ENCODE peak calls at places on chromosomes 3 and 15, in four cellular contexts. One of them, this sample, is unnamed.
A peak's percentile ranks its signal among the peaks of the same experiment; 100 is the strongest.

GRCh38 chr3:131216801-131217200 is 164.8 kb upstream of the NUDT16 start:
- DNase-seq in astrocyte of the spinal cord: peak; percentile 95
- DNase-seq in Ammon's horn: peak; percentile 8
- DNase-seq in cardiac muscle cell: no peak
- DNase-seq in this sample: peak; percentile 27

GRCh38 chr15:70286110-70286806 is 188.5 kb upstream of the TLE3 start:
- DNase-seq in astrocyte of the spinal cord: no peak
- DNase-seq in Ammon's horn: no peak
- DNase-seq in cardiac muscle cell: peak; percentile 76
- DNase-seq in this sample: no peak

GRCh38 chr3:112038863-112039262 is 4.3 kb downstream of the TMPRSS7 start:
- DNase-seq in astrocyte of the spinal cord: no peak
- DNase-seq in Ammon's horn: peak; percentile 53
- DNase-seq in cardiac muscle cell: no peak
- DNase-seq in this sample: no peak

GRCh38 chr3:176961916-176962315 is 235.4 kb downstream of the TBL1XR1 start:
- DNase-seq in astrocyte of the spinal cord: no peak
- DNase-seq in Ammon's horn: no peak
- DNase-seq in cardiac muscle cell: no peak
- DNase-seq in this sample: no peak

GRCh38 chr3:24299801-24300626 is 194.6 kb downstream of the THRB start:
- DNase-seq in astrocyte of the spinal cord: peak; percentile 53
- DNase-seq in Ammon's horn: no peak
- DNase-seq in cardiac muscle cell: no peak
- DNase-seq in this sample: no peak

GRCh38 chr3:122063908-122064307 is 8.7 kb downstream of the CD86 start:
- DNase-seq in astrocyte of the spinal cord: no peak
- DNase-seq in Ammon's horn: peak; percentile 42
- DNase-seq in cardiac muscle cell: no peak
- DNase-seq in this sample: no peak

GRCh38 chr15:25177955-25178801 is 223.4 kb downstream of the SNRPN start:
- DNase-seq in astrocyte of the spinal cord: no peak
- DNase-seq in Ammon's horn: no peak
- DNase-seq in cardiac muscle cell: no peak
- DNase-seq in this sample: no peak

GRCh38 chr3:42071720-42072582 is 19.2 kb upstream of the TRAK1 start:
- DNase-seq in astrocyte of the spinal cord: peak; percentile 72
- DNase-seq in Ammon's horn: peak; percentile 91
- DNase-seq in cardiac muscle cell: peak; percentile 59
- DNase-seq in this sample: peak; percentile 94

GRCh38 chr15:34233614-34234013 is 8.8 kb downstream of the EMC4 start:
- DNase-seq in astrocyte of the spinal cord: no peak
- DNase-seq in Ammon's horn: no peak
- DNase-seq in cardiac muscle cell: no peak
- DNase-seq in this sample: no peak

GRCh38 chr3:11627612-11628011 is 16.1 kb downstream of the VGLL4 start:
- DNase-seq in astrocyte of the spinal cord: no peak
- DNase-seq in Ammon's horn: no peak
- DNase-seq in cardiac muscle cell: no peak
- DNase-seq in this sample: no peak

GRCh38 chr15:68991723-68992122 is 22.8 kb upstream of the NOX5 start:
- DNase-seq in astrocyte of the spinal cord: no peak
- DNase-seq in Ammon's horn: no peak
- DNase-seq in cardiac muscle cell: peak; percentile 68
- DNase-seq in this sample: no peak

GRCh38 chr15:52678036-52678467 is 1.1 kb downstream of the ATOSA start:
- DNase-seq in astrocyte of the spinal cord: peak; percentile 62
- DNase-seq in Ammon's horn: peak; percentile 81
- DNase-seq in cardiac muscle cell: peak; percentile 63
- DNase-seq in this sample: no peak

GRCh38 chr15:88249220-88249619 is 7.3 kb downstream of the NTRK3 start:
- DNase-seq in astrocyte of the spinal cord: no peak
- DNase-seq in Ammon's horn: peak; percentile 42
- DNase-seq in cardiac muscle cell: no peak
- DNase-seq in this sample: no peak

GRCh38 chr15:33737687-33738606 is 230.3 kb upstream of the CHRM5 start:
- DNase-seq in astrocyte of the spinal cord: peak; percentile 22
- DNase-seq in Ammon's horn: peak; percentile 52
- DNase-seq in cardiac muscle cell: peak; percentile 62
- DNase-seq in this sample: peak; percentile 29

GRCh38 chr3:24222165-24222805 is 272.4 kb downstream of the THRB start:
- DNase-seq in astrocyte of the spinal cord: no peak
- DNase-seq in Ammon's horn: no peak
- DNase-seq in cardiac muscle cell: no peak
- DNase-seq in this sample: no peak

GRCh38 chr3:11717768-11718581 is 74.3 kb upstream of the VGLL4 start:
- DNase-seq in astrocyte of the spinal cord: peak; percentile 58
- DNase-seq in Ammon's horn: no peak
- DNase-seq in cardiac muscle cell: peak; percentile 19
- DNase-seq in this sample: peak; percentile 54

This sample was measured in COLO829.